ENCODE peak calls at places on chromosomes 6 and 20, in nine cellular contexts. One of them, this sample, is unnamed. For H3K36me3, the result is how much of the 10 kb centered on the place peaks cover.

GRCh38 chr6:9398794-9399373 is 963.5 kb upstream of the SLC35B3 start:
- DNase-seq in colonic mucosa: peak
- DNase-seq in MM.1S: no peak
- DNase-seq in left ventricle myocardium inferior: peak
- DNase-seq in cardiac muscle cell: peak
- DNase-seq in prostate gland: peak
- DNase-seq in PC-3: no peak
- DNase-seq in GM23338: peak
- DNase-seq in adrenal gland: no peak
- DNase-seq in this sample: peak

GRCh38 chr6:79536615-79536968 is 638 bp downstream of the LCA5 start:
- DNase-seq in colonic mucosa: peak
- DNase-seq in MM.1S: peak
- DNase-seq in left ventricle myocardium inferior: peak
- DNase-seq in cardiac muscle cell: peak
- DNase-seq in prostate gland: peak
- DNase-seq in PC-3: peak
- DNase-seq in GM23338: no peak
- DNase-seq in adrenal gland: no peak
- DNase-seq in this sample: peak

GRCh38 chr20:54742193-54742592 is 266.8 kb downstream of the DOK5 start:
- DNase-seq in colonic mucosa: no peak
- DNase-seq in MM.1S: no peak
- DNase-seq in left ventricle myocardium inferior: no peak
- DNase-seq in cardiac muscle cell: no peak
- DNase-seq in prostate gland: no peak
- DNase-seq in PC-3: no peak
- DNase-seq in GM23338: no peak
- DNase-seq in adrenal gland: no peak
- DNase-seq in this sample: no peak

GRCh38 chr6:89386917-89387491 is 25.1 kb downstream of the RRAGD start:
- DNase-seq in colonic mucosa: no peak
- DNase-seq in MM.1S: no peak
- DNase-seq in left ventricle myocardium inferior: no peak
- DNase-seq in cardiac muscle cell: no peak
- DNase-seq in prostate gland: no peak
- DNase-seq in PC-3: no peak
- DNase-seq in GM23338: no peak
- DNase-seq in adrenal gland: no peak
- DNase-seq in this sample: no peak

GRCh38 chr20:44582321-44583025 is at the start of gene PKIG:
- DNase-seq in colonic mucosa: no peak
- DNase-seq in MM.1S: no peak
- DNase-seq in left ventricle myocardium inferior: no peak
- DNase-seq in cardiac muscle cell: peak
- DNase-seq in prostate gland: no peak
- DNase-seq in PC-3: no peak
- DNase-seq in GM23338: no peak
- DNase-seq in adrenal gland: peak
- DNase-seq in this sample: peak

GRCh38 chr6:112177081-112177480 is 77.3 kb downstream of the LAMA4 start:
- DNase-seq in colonic mucosa: no peak
- DNase-seq in MM.1S: no peak
- DNase-seq in left ventricle myocardium inferior: no peak
- DNase-seq in cardiac muscle cell: no peak
- DNase-seq in prostate gland: no peak
- DNase-seq in PC-3: peak
- DNase-seq in GM23338: no peak
- DNase-seq in adrenal gland: no peak
- DNase-seq in this sample: no peak

GRCh38 chr6:17278289-17279061 is 2.7 kb upstream of the RBM24 start:
- DNase-seq in colonic mucosa: no peak
- DNase-seq in MM.1S: no peak
- DNase-seq in left ventricle myocardium inferior: no peak
- DNase-seq in cardiac muscle cell: peak
- DNase-seq in prostate gland: no peak
- DNase-seq in PC-3: peak
- DNase-seq in GM23338: no peak
- DNase-seq in adrenal gland: no peak
- DNase-seq in this sample: no peak

GRCh38 chr6:6930223-6930880 is 177.4 kb upstream of the RREB1 start:
- DNase-seq in colonic mucosa: no peak
- DNase-seq in MM.1S: no peak
- DNase-seq in left ventricle myocardium inferior: no peak
- DNase-seq in cardiac muscle cell: no peak
- DNase-seq in prostate gland: no peak
- DNase-seq in PC-3: no peak
- DNase-seq in GM23338: no peak
- DNase-seq in adrenal gland: no peak
- DNase-seq in this sample: no peak

GRCh38 chr6:89597988-89598387 is 40.6 kb downstream of the LYRM2 start:
- DNase-seq in colonic mucosa: no peak
- DNase-seq in MM.1S: no peak
- DNase-seq in left ventricle myocardium inferior: no peak
- DNase-seq in cardiac muscle cell: peak
- DNase-seq in prostate gland: no peak
- DNase-seq in PC-3: peak
- DNase-seq in GM23338: peak
- DNase-seq in adrenal gland: peak
- DNase-seq in this sample: peak

GRCh38 chr6:63745784-63746183 is 110.2 kb downstream of the PHF3 start:
- DNase-seq in colonic mucosa: no peak
- DNase-seq in MM.1S: no peak
- DNase-seq in left ventricle myocardium inferior: no peak
- DNase-seq in cardiac muscle cell: no peak
- DNase-seq in prostate gland: no peak
- DNase-seq in PC-3: no peak
- DNase-seq in GM23338: no peak
- DNase-seq in adrenal gland: no peak
- DNase-seq in this sample: no peak

DNA sequence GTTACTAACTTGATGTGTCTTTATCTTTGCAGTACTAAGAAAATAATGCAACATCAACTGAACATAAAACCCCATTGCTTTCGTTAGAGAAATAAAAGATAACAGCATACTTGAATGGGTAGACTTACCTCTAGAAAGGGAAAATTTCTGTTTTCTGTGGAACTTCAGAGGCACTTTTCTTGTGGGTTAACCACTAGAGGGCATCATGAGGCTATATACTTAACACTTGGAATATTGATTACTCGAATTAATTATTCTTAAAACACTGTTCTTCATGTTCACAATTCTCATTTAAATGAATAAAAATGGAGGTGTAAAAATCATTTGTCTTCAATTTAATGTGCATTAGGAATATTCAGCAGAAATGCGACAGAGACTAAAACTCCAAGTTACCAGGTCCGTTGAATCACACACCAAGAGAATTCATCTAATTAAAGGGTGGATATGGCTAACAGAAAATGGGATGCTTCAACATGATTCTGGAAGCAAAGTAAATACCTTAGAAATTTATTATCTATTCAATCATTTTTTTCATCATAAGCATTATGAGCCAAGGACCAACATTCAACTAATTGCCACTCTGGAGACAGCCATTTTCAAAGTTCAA is 330.8 kb upstream of the PREP start:
- DNase-seq in colonic mucosa: no peak
- DNase-seq in MM.1S: peak
- DNase-seq in left ventricle myocardium inferior: no peak
- DNase-seq in cardiac muscle cell: peak
- DNase-seq in prostate gland: no peak
- DNase-seq in PC-3: peak
- DNase-seq in GM23338: peak
- DNase-seq in adrenal gland: no peak
- DNase-seq in this sample: peak
- TF ChIP-seq CTCF in colonic mucosa: peak
- TF ChIP-seq CTCF in MM.1S: peak
- TF ChIP-seq CTCF in left ventricle myocardium inferior: peak
- TF ChIP-seq CTCF in cardiac muscle cell: peak
- TF ChIP-seq CTCF in prostate gland: peak
- TF ChIP-seq CTCF in PC-3: peak
- TF ChIP-seq CTCF in GM23338: peak
- TF ChIP-seq CTCF in adrenal gland: peak
- TF ChIP-seq CTCF in this sample: peak

GRCh38 chr6:87518453-87518852 is 45.7 kb downstream of the SLC35A1 start:
- DNase-seq in colonic mucosa: no peak
- DNase-seq in MM.1S: no peak
- DNase-seq in left ventricle myocardium inferior: no peak
- DNase-seq in cardiac muscle cell: no peak
- DNase-seq in prostate gland: no peak
- DNase-seq in PC-3: no peak
- DNase-seq in GM23338: no peak
- DNase-seq in adrenal gland: no peak
- DNase-seq in this sample: no peak

DNA sequence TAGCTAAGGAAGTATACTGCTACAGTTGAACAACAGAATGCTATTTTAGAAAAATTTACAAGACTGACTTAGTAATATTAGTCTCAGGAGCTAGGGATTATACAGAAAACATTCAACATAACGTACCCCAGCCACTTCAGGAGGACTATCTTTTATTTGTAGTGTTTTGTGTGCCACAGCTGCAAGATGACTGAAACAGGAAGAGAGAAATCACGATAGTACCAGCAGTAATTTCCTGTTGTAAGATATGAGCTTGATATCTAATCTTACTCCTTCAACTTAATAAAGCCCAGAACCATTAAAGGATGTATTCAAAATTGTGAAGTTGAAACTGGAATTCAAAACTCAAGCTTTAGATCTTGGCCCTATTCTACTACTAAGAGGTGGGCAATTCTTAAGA is 42.1 kb downstream of the SLC35A1 start:
- DNase-seq in colonic mucosa: no peak
- DNase-seq in MM.1S: no peak
- DNase-seq in left ventricle myocardium inferior: no peak
- DNase-seq in cardiac muscle cell: peak
- DNase-seq in prostate gland: no peak
- DNase-seq in PC-3: no peak
- DNase-seq in GM23338: no peak
- DNase-seq in adrenal gland: no peak
- DNase-seq in this sample: no peak
- H3K36me3 ChIP-seq in colonic mucosa: under half
- H3K36me3 ChIP-seq in MM.1S: under half
- H3K36me3 ChIP-seq in left ventricle myocardium inferior: half or more
- H3K36me3 ChIP-seq in cardiac muscle cell: half or more
- H3K36me3 ChIP-seq in prostate gland: under half
- H3K36me3 ChIP-seq in PC-3: under half
- H3K36me3 ChIP-seq in GM23338: under half
- H3K36me3 ChIP-seq in adrenal gland: under half
- H3K36me3 ChIP-seq in this sample: under half

DNA sequence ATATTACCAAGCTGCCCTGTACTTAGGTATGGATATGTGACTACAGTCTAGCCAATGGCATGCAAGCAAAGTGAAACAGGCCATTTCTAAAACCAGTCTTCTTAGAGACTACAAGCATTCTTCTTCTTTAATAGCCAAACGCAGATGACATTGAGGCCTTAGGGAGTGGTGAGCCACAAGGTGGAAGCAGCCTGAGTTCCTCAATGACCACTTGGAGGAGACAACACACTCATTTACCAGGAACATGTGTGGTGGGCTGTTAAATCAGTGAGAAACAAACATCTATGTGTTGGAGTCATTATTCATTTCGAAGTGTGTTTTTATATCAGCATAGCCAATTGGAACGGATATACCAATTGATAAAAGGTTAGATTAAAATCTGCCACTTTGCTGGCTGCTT is 122.0 kb downstream of the GFRAL start:
- DNase-seq in colonic mucosa: no peak
- DNase-seq in MM.1S: no peak
- DNase-seq in left ventricle myocardium inferior: no peak
- DNase-seq in cardiac muscle cell: no peak
- DNase-seq in prostate gland: no peak
- DNase-seq in PC-3: peak
- DNase-seq in GM23338: peak
- DNase-seq in adrenal gland: no peak
- DNase-seq in this sample: peak
- TF ChIP-seq CTCF in colonic mucosa: no peak
- TF ChIP-seq CTCF in MM.1S: peak
- TF ChIP-seq CTCF in left ventricle myocardium inferior: no peak
- TF ChIP-seq CTCF in cardiac muscle cell: no peak
- TF ChIP-seq CTCF in prostate gland: no peak
- TF ChIP-seq CTCF in PC-3: peak
- TF ChIP-seq CTCF in GM23338: peak
- TF ChIP-seq CTCF in adrenal gland: no peak
- TF ChIP-seq CTCF in this sample: peak

GRCh38 chr6:31686483-31686882 is 5.6 kb upstream of the LY6G5C start:
- DNase-seq in colonic mucosa: no peak
- DNase-seq in MM.1S: no peak
- DNase-seq in left ventricle myocardium inferior: no peak
- DNase-seq in cardiac muscle cell: no peak
- DNase-seq in prostate gland: no peak
- DNase-seq in PC-3: no peak
- DNase-seq in GM23338: no peak
- DNase-seq in adrenal gland: no peak
- DNase-seq in this sample: no peak
- H3K36me3 ChIP-seq in colonic mucosa: under half
- H3K36me3 ChIP-seq in MM.1S: under half
- H3K36me3 ChIP-seq in left ventricle myocardium inferior: half or more
- H3K36me3 ChIP-seq in cardiac muscle cell: under half
- H3K36me3 ChIP-seq in prostate gland: under half
- H3K36me3 ChIP-seq in PC-3: under half
- H3K36me3 ChIP-seq in GM23338: under half
- H3K36me3 ChIP-seq in adrenal gland: under half
- H3K36me3 ChIP-seq in this sample: under half

DNA sequence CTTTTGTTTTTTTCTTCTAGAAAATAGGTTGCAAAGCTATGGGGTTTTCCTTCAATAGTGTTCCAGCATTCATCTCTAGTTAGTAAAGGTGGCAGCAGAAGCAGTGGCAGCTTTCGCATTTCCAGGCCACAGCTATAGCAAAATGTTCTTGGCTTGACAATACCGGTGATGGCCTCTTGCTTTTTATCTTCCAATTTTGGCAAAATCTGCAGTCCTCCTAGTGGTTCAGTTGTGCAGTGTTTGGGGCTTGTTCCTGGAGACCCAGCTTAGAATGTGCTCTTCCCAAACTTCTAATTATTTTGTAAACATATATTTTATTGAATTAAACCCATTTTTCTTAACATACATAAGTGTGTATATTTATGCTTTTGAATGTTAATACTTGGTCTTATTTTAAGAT is 370.6 kb upstream of the MAN1A1 start:
- DNase-seq in colonic mucosa: no peak
- DNase-seq in MM.1S: no peak
- DNase-seq in left ventricle myocardium inferior: no peak
- DNase-seq in cardiac muscle cell: peak
- DNase-seq in prostate gland: no peak
- DNase-seq in PC-3: peak
- DNase-seq in GM23338: peak
- DNase-seq in adrenal gland: no peak
- DNase-seq in this sample: no peak
- TF ChIP-seq CTCF in colonic mucosa: no peak
- TF ChIP-seq CTCF in MM.1S: peak
- TF ChIP-seq CTCF in left ventricle myocardium inferior: no peak
- TF ChIP-seq CTCF in cardiac muscle cell: no peak
- TF ChIP-seq CTCF in prostate gland: no peak
- TF ChIP-seq CTCF in PC-3: peak
- TF ChIP-seq CTCF in GM23338: peak
- TF ChIP-seq CTCF in adrenal gland: peak
- TF ChIP-seq CTCF in this sample: no peak

GRCh38 chr20:49273696-49274277 is 4.1 kb downstream of the ZNFX1 start:
- DNase-seq in colonic mucosa: no peak
- DNase-seq in MM.1S: no peak
- DNase-seq in left ventricle myocardium inferior: no peak
- DNase-seq in cardiac muscle cell: no peak
- DNase-seq in prostate gland: no peak
- DNase-seq in PC-3: no peak
- DNase-seq in GM23338: no peak
- DNase-seq in adrenal gland: no peak
- DNase-seq in this sample: no peak
- H3K36me3 ChIP-seq in colonic mucosa: under half
- H3K36me3 ChIP-seq in MM.1S: under half
- H3K36me3 ChIP-seq in left ventricle myocardium inferior: half or more
- H3K36me3 ChIP-seq in cardiac muscle cell: under half
- H3K36me3 ChIP-seq in prostate gland: under half
- H3K36me3 ChIP-seq in PC-3: under half
- H3K36me3 ChIP-seq in GM23338: under half
- H3K36me3 ChIP-seq in adrenal gland: under half
- H3K36me3 ChIP-seq in this sample: under half